ENCODE peak calls at places on chromosome 20, in four cellular contexts. H is astrocyte, M is thyroid gland, Y is cardiac muscle cell. S is an unnamed sample.
A peak's percentile ranks its signal among the peaks of the same experiment; 100 is the strongest.

GRCh38 chr20:32828029-32828666 is 8.4 kb downstream of the MAPRE1 start:
- DNase-seq in Y (no peak), M (no peak), H (peak; percentile 37), S (peak; percentile 56)

GRCh38 chr20:16761305-16761829 is 13.2 kb downstream of the OTOR start:
- DNase-seq in M (peak; percentile 66), H (peak; percentile 44), Y (peak; percentile 81), S (peak; percentile 75)

GRCh38 chr20:51910202-51911050 is 108.1 kb upstream of the SALL4 start:
- DNase-seq in H (peak; percentile 65), Y (no peak), M (no peak), S (peak; percentile 17)

GRCh38 chr20:32667030-32667429 is 6.7 kb downstream of the C20orf203 start:
- DNase-seq in Y (no peak), H (no peak), M (no peak), S (no peak)

GRCh38 chr20:37302981-37303380 is 13.5 kb downstream of the MANBAL start:
- DNase-seq in M (peak; percentile 71), Y (no peak), H (no peak), S (no peak)

GRCh38 chr20:51978081-51978501 is 175.8 kb upstream of the SALL4 start:
- DNase-seq in M (no peak), H (no peak), Y (no peak), S (no peak)

GRCh38 chr20:58893355-58894151 is 41.0 kb downstream of the GNAS start:
- DNase-seq in Y (no peak), M (no peak), H (peak; percentile 37), S (peak; percentile 34)

GRCh38 chr20:25233016-25233772 is 14.7 kb upstream of the PYGB start:
- DNase-seq in Y (peak; percentile 73), M (peak; percentile 83), H (peak; percentile 81), S (peak; percentile 65)

GRCh38 chr20:821083-822065 is 12.1 kb upstream of the FAM110A start:
- DNase-seq in M (no peak), H (no peak), Y (no peak), S (no peak)

GRCh38 chr20:25308671-25309394 is 60.9 kb downstream of the PYGB start:
- DNase-seq in Y (peak; percentile 45), H (peak; percentile 70), M (no peak), S (peak; percentile 82)

GRCh38 chr20:24473435-24473834 is 4.0 kb downstream of the SYNDIG1 start:
- DNase-seq in H (no peak), Y (no peak), M (no peak), S (no peak)

GRCh38 chr20:33839591-33839990 is 28.4 kb downstream of the CHMP4B start:
- DNase-seq in Y (no peak), M (peak; percentile 66), H (no peak), S (no peak)

GRCh38 chr20:52201395-52201794 is 9.8 kb upstream of the ZFP64 start:
- DNase-seq in H (no peak), Y (no peak), M (no peak), S (no peak)

GRCh38 chr20:47677314-47678129 is 107.8 kb downstream of the SULF2 start:
- DNase-seq in H (peak; percentile 16), M (peak; percentile 64), Y (peak; percentile 40), S (peak; percentile 16)

GRCh38 chr20:577167-577791 is 32.8 kb downstream of the TCF15 start:
- DNase-seq in H (no peak), M (no peak), Y (peak; percentile 40), S (peak; percentile 18)

GRCh38 chr20:53104889-53105288 is 132.7 kb downstream of the TSHZ2 start:
- DNase-seq in Y (peak; percentile 8), H (peak; percentile 26), M (no peak), S (no peak)

GRCh38 chr20:10076126-10077080 is 41.6 kb downstream of the ANKEF1 start:
- DNase-seq in H (peak; percentile 3), M (no peak), Y (peak; percentile 40), S (no peak)

GRCh38 chr20:16256981-16257380 is 316.3 kb downstream of the KIF16B start:
- DNase-seq in Y (no peak), H (no peak), M (no peak), S (no peak)

GRCh38 chr20:42923348-42923918 is 266.3 kb downstream of the PTPRT start:
- DNase-seq in H (no peak), Y (no peak), M (no peak), S (no peak)

GRCh38 chr20:7375905-7376304 is 564.4 kb downstream of the HAO1 start:
- DNase-seq in Y (peak; percentile 47), H (no peak), M (no peak), S (peak; percentile 17)
- H3K4me3 ChIP-seq in Y (no peak overlapping the region), H (no peak overlapping the region), M (no peak overlapping the region), S (no peak overlapping the region)

GRCh38 chr20:56412949-56413348 is 889 bp downstream of the CASS4 start:
- DNase-seq in M (no peak), H (no peak), Y (no peak), S (no peak)
- H3K4me3 ChIP-seq in M (no peak overlapping the region), H (peak overlapping the region; percentile 48), Y (no peak overlapping the region), S (peak overlapping the region; percentile 47)

DNA sequence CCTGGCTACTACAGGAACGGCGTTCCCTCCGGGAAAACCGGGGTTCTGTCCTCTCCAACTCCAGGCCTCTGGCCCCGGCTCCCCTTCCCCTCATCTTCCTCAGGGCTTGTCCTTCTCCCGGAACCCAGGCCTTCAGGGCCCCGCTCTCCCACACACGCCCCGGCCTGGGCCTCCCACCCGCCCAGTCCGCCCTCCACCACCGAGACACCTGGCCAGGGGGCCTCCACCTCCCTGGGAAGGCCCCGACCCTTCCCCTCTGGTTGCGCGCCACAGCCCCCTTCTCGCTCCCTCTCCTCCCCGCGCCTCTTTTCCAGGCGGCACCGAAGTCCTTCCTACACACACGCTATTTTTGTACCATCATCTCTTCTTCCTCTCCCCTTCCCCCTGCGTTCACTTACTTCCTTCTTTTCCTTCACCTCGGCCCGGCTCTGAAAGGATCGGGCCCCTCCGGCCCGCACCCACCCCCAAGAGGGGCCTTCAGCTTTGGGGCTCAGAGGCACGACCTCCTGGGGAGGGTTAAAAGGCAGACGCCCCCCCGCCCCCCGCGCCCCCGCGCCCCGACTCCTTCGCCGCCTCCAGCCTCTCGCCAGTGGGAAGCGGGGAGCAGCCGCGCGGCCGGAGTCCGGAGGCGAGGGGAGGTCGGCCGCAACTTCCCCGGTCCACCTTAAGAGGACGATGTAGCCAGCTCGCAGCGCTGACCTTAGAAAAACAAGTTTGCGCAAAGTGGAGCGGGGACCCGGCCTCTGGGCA is 1.3 kb upstream of the SIRPA start:
- DNase-seq in Y (no peak), H (no peak), M (no peak), S (no peak)
- H3K4me3 ChIP-seq in Y (peak overlapping the region; percentile 70), H (peak overlapping the region; percentile 55), M (no peak overlapping the region), S (peak overlapping the region; percentile 77)

GRCh38 chr20:63819224-63819917 is 11.7 kb downstream of the ZBTB46 start:
- DNase-seq in H (no peak), Y (peak; percentile 42), M (no peak), S (peak; percentile 45)
- H3K4me3 ChIP-seq in H (no peak overlapping the region), Y (no peak overlapping the region), M (no peak overlapping the region), S (no peak overlapping the region)

GRCh38 chr20:50870572-50871161 is 60.6 kb downstream of the ADNP start:
- DNase-seq in M (peak; percentile 64), Y (peak; percentile 61), H (peak; percentile 39), S (peak; percentile 52)
- H3K4me3 ChIP-seq in M (no peak overlapping the region), Y (peak overlapping the region; percentile 30), H (no peak overlapping the region), S (no peak overlapping the region)

GRCh38 chr20:11267131-11267761 is 593.4 kb upstream of the JAG1 start:
- DNase-seq in M (no peak), H (peak; percentile 97), Y (peak; percentile 96), S (peak; percentile 98)
- H3K4me3 ChIP-seq in M (no peak overlapping the region), H (no peak overlapping the region), Y (no peak overlapping the region), S (no peak overlapping the region)

GRCh38 chr20:17870063-17870740 is 98.4 kb downstream of the SNX5 start:
- DNase-seq in M (no peak), Y (peak; percentile 67), H (no peak), S (peak; percentile 32)
- H3K4me3 ChIP-seq in M (no peak overlapping the region), Y (no peak overlapping the region), H (no peak overlapping the region), S (no peak overlapping the region)

S was measured in IMR-90.